ENCODE peak calls at places on chromosomes 12 and 14, in six cellular contexts. Y is HFFc6; P is CD8-positive, alpha-beta T cell; G is nephron progenitor cell; A is GM13977; R is suprapubic skin. X is an unnamed sample.

GRCh38 chr12:53462935-53463334 is 11.0 kb downstream of the PCBP2 start:
- DNase-seq in Y (no peak), P (no peak), G (no peak), A (no peak), R (no peak), X (no peak)

GRCh38 chr12:14710632-14711324 is 14.4 kb upstream of the GUCY2C start:
- DNase-seq in Y (no peak), P (no peak), G (no peak), A (no peak), R (no peak), X (no peak)

GRCh38 chr12:60231301-60231700 is 635.5 kb downstream of the SLC16A7 start:
- DNase-seq in Y (no peak), P (no peak), G (no peak), A (no peak), R (no peak), X (no peak)

GRCh38 chr12:88503344-88503743 is 76.9 kb downstream of the KITLG start:
- DNase-seq in Y (no peak), P (no peak), G (no peak), A (no peak), R (no peak), X (no peak)

GRCh38 chr12:106248849-106249371 is 1.1 kb upstream of the CKAP4 start:
- DNase-seq in Y (peak; percentile 71), P (peak; percentile 47), G (no peak), A (peak; percentile 44), R (no peak), X (no peak)

GRCh38 chr12:46269429-46270241 is 792 bp upstream of the SLC38A1 start:
- DNase-seq in Y (no peak), P (peak; percentile 87), G (peak; percentile 15), A (peak; percentile 78), R (no peak), X (no peak)

GRCh38 chr12:19988457-19988856 is 379.9 kb upstream of the PDE3A start:
- DNase-seq in Y (no peak), P (no peak), G (no peak), A (no peak), R (no peak), X (no peak)

GRCh38 chr12:54135621-54136027 is 53.2 kb downstream of the SMUG1 start:
- DNase-seq in Y (no peak), P (no peak), G (no peak), A (no peak), R (no peak), X (no peak)

GRCh38 chr12:86727151-86727550 is 471.0 kb upstream of the MGAT4C start:
- DNase-seq in Y (no peak), P (no peak), G (no peak), A (no peak), R (no peak), X (no peak)

GRCh38 chr12:131239384-131240094 is 285.8 kb downstream of the ADGRD1 start:
- DNase-seq in Y (no peak), P (no peak), G (no peak), A (peak; percentile 80), R (no peak), X (no peak)

GRCh38 chr12:132003846-132004245 is 54.1 kb downstream of the EP400 start:
- DNase-seq in Y (peak; percentile 70), P (no peak), G (no peak), A (no peak), R (no peak), X (no peak)

GRCh38 chr12:13179159-13180074 is 17.1 kb upstream of the EMP1 start:
- DNase-seq in Y (no peak), P (peak; percentile 60), G (peak; percentile 73), A (no peak), R (peak; percentile 89), X (peak; percentile 68)

GRCh38 chr12:46126050-46126727 is 135.8 kb upstream of the SCAF11 start:
- DNase-seq in Y (no peak), P (no peak), G (no peak), A (no peak), R (no peak), X (no peak)

GRCh38 chr14:53249059-53249458 is 95.9 kb upstream of the DDHD1 start:
- DNase-seq in Y (no peak), P (no peak), G (no peak), A (no peak), R (no peak), X (no peak)

GRCh38 chr14:41636492-41637392 is 30.1 kb downstream of the LRFN5 start:
- DNase-seq in Y (no peak), P (no peak), G (no peak), A (no peak), R (no peak), X (no peak)

GRCh38 chr14:36518586-36519430 is 1.2 kb downstream of the NKX2-1 start:
- DNase-seq in Y (no peak), P (no peak), G (peak; percentile 32), A (peak; percentile 46), R (no peak), X (no peak)

GRCh38 chr14:90277581-90278198 is 21.3 kb downstream of the PSMC1 start:
- DNase-seq in Y (no peak), P (no peak), G (no peak), A (no peak), R (no peak), X (no peak)

GRCh38 chr12:126742326-126742725 is 1524.6 kb upstream of the TMEM132C start:
- DNase-seq in Y (no peak), P (no peak), G (no peak), A (no peak), R (no peak), X (no peak)

GRCh38 chr12:131917139-131917710 is 11.9 kb upstream of the PUS1 start:
- DNase-seq in Y (no peak), P (peak; percentile 10), G (peak; percentile 40), A (no peak), R (no peak), X (peak; percentile 14)

GRCh38 chr12:49098035-49098451 is 3.4 kb upstream of the DHH start:
- DNase-seq in Y (peak; percentile 19), P (peak; percentile 63), G (peak; percentile 75), A (peak; percentile 76), R (no peak), X (peak; percentile 62)

GRCh38 chr14:96671218-96671617 is 126.0 kb upstream of the VRK1 start:
- DNase-seq in Y (no peak), P (no peak), G (no peak), A (no peak), R (no peak), X (no peak)

GRCh38 chr12:125065753-125066570 is 727 bp downstream of the AACS start:
- DNase-seq in Y (no peak), P (no peak), G (no peak), A (peak; percentile 39), R (no peak), X (no peak)

GRCh38 chr12:124898200-124898950 is 16.1 kb downstream of the UBC start:
- DNase-seq in Y (peak; percentile 67), P (peak; percentile 79), G (no peak), A (peak; percentile 50), R (no peak), X (peak; percentile 75)

GRCh38 chr14:102993523-102993922 is 63.8 kb downstream of the CDC42BPB start:
- DNase-seq in Y (peak; percentile 65), P (no peak), G (no peak), A (no peak), R (no peak), X (no peak)

GRCh38 chr14:63210812-63211211 is 6.6 kb downstream of the RHOJ start:
- DNase-seq in Y (no peak), P (no peak), G (no peak), A (no peak), R (no peak), X (no peak)

GRCh38 chr12:21675641-21676040 is 18.0 kb upstream of the LDHB start:
- DNase-seq in Y (no peak), P (no peak), G (no peak), A (no peak), R (no peak), X (no peak)

GRCh38 chr14:103528512-103529382 is at the start of gene TRMT61A:
- DNase-seq in Y (peak; percentile 86), P (peak; percentile 77), G (peak; percentile 80), A (peak; percentile 98), R (peak; percentile 93), X (peak; percentile 89)

GRCh38 chr12:65585648-65586420 is 238.4 kb upstream of the HMGA2 start:
- DNase-seq in Y (no peak), P (no peak), G (no peak), A (no peak), R (no peak), X (no peak)

GRCh38 chr12:17284873-17285272 is 678.9 kb upstream of the LMO3 start:
- DNase-seq in Y (no peak), P (no peak), G (no peak), A (no peak), R (no peak), X (no peak)

GRCh38 chr12:17283563-17283962 is 677.6 kb upstream of the LMO3 start:
- DNase-seq in Y (no peak), P (no peak), G (no peak), A (no peak), R (no peak), X (no peak)

GRCh38 chr12:17276196-17276595 is 670.2 kb upstream of the LMO3 start:
- DNase-seq in Y (no peak), P (no peak), G (no peak), A (no peak), R (no peak), X (no peak)

GRCh38 chr12:17278946-17279345 is 673.0 kb upstream of the LMO3 start:
- DNase-seq in Y (no peak), P (no peak), G (no peak), A (no peak), R (no peak), X (no peak)
- TF ChIP-seq CTCF in Y (peak; percentile 42), P (no peak), G (peak; percentile 26), A (no peak), R (no peak), X (no peak)

GRCh38 chr12:67498981-67499380 is 149.6 kb upstream of the DYRK2 start:
- DNase-seq in Y (no peak), P (no peak), G (no peak), A (no peak), R (no peak), X (no peak)

GRCh38 chr12:67501362-67501761 is 147.2 kb upstream of the DYRK2 start:
- DNase-seq in Y (no peak), P (no peak), G (no peak), A (no peak), R (no peak), X (no peak)

GRCh38 chr12:67496616-67497015 is 151.9 kb upstream of the DYRK2 start:
- DNase-seq in Y (no peak), P (no peak), G (no peak), A (no peak), R (no peak), X (no peak)
- TF ChIP-seq CTCF in Y (no peak), P (no peak), G (no peak), A (no peak), R (no peak), X (no peak)

GRCh38 chr12:41739066-41739465 is 405.6 kb downstream of the GXYLT1 start:
- DNase-seq in Y (no peak), P (no peak), G (no peak), A (no peak), R (no peak), X (no peak)
- TF ChIP-seq CTCF in Y (no peak), P (no peak), G (no peak), A (no peak), R (no peak), X (no peak)

DNA sequence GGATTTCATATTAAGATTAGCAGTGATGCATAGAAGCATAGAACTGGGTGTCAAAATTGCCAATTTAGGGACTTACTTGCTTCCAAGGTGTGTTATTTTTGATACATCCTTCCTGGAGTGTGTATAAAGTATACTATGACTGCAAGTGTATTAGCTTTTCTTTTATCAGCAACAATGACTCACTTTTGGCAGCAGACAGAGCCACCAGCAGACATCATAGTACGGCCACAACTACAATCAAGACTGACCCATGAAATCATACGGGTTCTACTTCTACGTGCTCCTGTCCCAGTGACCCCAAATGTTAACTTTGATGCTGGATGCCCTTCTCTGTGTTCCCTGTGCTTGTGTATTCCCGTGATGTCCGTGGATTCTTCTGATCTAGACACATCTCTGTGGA is 443.9 kb downstream of the TMEM132D start:
- DNase-seq in Y (no peak), P (no peak), G (no peak), A (no peak), R (no peak), X (no peak)
- TF ChIP-seq CTCF in Y (no peak), P (no peak), G (no peak), A (no peak), R (no peak), X (no peak)